ENCODE peak calls at places on chromosomes 11 and 22, in nine cellular contexts. J is stomach, D is H1, S is HL-60, O is vagina, G is endothelial cell of umbilical vein, K is GM23338, R is transverse colon, X is SK-N-SH. U is an unnamed sample.

GRCh38 chr11:128894296-128894681 is 3.1 kb downstream of the KCNJ5 start:
- DNase-seq in G (no peak), J (no peak), S (no peak), X (no peak), O (no peak), D (no peak), R (no peak), K (no peak), U (no peak)

GRCh38 chr11:1531418-1531817 is 40.7 kb downstream of the DUSP8 start:
- DNase-seq in S (no peak), J (no peak), D (no peak), K (no peak), O (no peak), R (no peak), G (no peak), X (no peak), U (no peak)

GRCh38 chr11:102256251-102256650 is 61.0 kb upstream of the BIRC3 start:
- DNase-seq in J (no peak), R (no peak), G (no peak), S (no peak), X (no peak), K (no peak), D (no peak), O (no peak), U (no peak)

GRCh38 chr11:97487387-97487786 is 1097.6 kb downstream of the JRKL start:
- DNase-seq in R (no peak), K (no peak), G (no peak), S (no peak), D (no peak), J (no peak), O (no peak), X (no peak), U (no peak)

GRCh38 chr22:33000342-33001280 is 57.6 kb downstream of the SYN3 start:
- DNase-seq in S (peak; percentile 5), D (peak; percentile 74), R (peak; percentile 27), J (peak; percentile 31), G (peak; percentile 2), K (peak; percentile 92), X (peak; percentile 82), O (no peak), U (peak; percentile 92)

GRCh38 chr11:33723238-33723881 is 12.9 kb downstream of the CD59 start:
- DNase-seq in X (no peak), D (no peak), O (no peak), G (peak; percentile 91), R (no peak), S (peak; percentile 62), J (no peak), K (no peak), U (no peak)

GRCh38 chr11:42462558-42463310 is 849.1 kb upstream of the API5 start:
- DNase-seq in S (no peak), K (no peak), O (no peak), D (no peak), X (no peak), J (no peak), G (peak; percentile 18), R (no peak), U (no peak)

GRCh38 chr11:33178443-33179154 is 17.3 kb upstream of the CSTF3 start:
- DNase-seq in G (no peak), D (no peak), R (no peak), X (no peak), O (no peak), K (peak; percentile 19), J (no peak), S (no peak), U (no peak)

GRCh38 chr22:49104434-49104833 is 723.2 kb downstream of the BRD1 start:
- DNase-seq in K (no peak), S (no peak), J (no peak), R (no peak), X (no peak), D (no peak), G (no peak), O (no peak), U (no peak)

DNA sequence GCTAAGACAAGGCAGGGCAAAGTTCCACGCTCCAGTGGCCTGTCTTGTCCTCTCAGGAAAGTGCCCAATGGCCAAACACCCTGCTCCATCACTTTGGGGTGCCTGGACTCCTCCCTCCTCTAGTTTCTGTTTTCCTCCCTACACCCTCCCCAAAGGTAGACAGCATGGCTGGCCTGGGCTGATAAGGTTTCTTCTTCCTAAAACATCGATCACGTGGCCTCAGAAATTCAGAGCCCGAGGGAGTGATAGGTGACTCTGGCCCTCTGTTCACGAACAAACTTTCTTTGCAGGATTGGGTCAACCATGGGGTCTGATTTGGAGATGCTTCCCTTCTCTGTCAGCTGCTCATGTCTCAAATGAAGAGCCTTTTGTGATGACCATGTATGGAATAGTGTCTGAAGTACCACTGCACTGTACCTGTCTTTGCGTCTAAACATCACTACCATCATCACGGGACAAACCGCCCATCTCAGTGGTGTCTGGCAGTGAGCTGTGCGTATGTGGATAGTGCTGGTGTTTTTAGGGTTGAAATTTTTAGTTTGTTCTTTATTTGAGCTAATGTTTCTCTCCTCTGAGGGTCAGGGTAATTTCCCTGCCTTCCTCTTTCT is 6.1 kb downstream of the MICAL2 start:
- DNase-seq in R (no peak), J (no peak), K (no peak), D (no peak), O (no peak), X (no peak), G (no peak), S (no peak), U (no peak)
- TF ChIP-seq POLR2AphosphoS5 in R (no peak), J (no peak), K (no peak), D (no peak), O (no peak), X (no peak), G (no peak), S (no peak), U (no peak)

GRCh38 chr11:68012843-68013610 is 2.9 kb downstream of the ALDH3B1 start:
- DNase-seq in G (no peak), J (no peak), X (no peak), K (no peak), D (no peak), S (no peak), R (no peak), O (no peak), U (no peak)

GRCh38 chr11:68014157-68014965 is 4.2 kb downstream of the ALDH3B1 start:
- DNase-seq in R (peak; percentile 80), D (no peak), J (peak; percentile 79), X (no peak), O (no peak), S (peak; percentile 33), K (no peak), G (peak; percentile 86), U (peak; percentile 93)

GRCh38 chr11:68012044-68012842 is 2.1 kb downstream of the ALDH3B1 start:
- DNase-seq in X (no peak), R (no peak), D (no peak), S (peak; percentile 68), G (no peak), K (no peak), O (no peak), J (no peak), U (peak; percentile 61)

GRCh38 chr11:68014966-68015447 is 4.9 kb downstream of the ALDH3B1 start:
- DNase-seq in R (no peak), X (no peak), G (no peak), O (no peak), J (no peak), D (no peak), K (no peak), S (no peak), U (no peak)

GRCh38 chr11:68013611-68014156 is 3.6 kb downstream of the ALDH3B1 start:
- DNase-seq in R (no peak), D (no peak), G (no peak), K (no peak), S (no peak), O (no peak), J (no peak), X (no peak), U (no peak)
- H3K4me3 ChIP-seq in R (no peak overlapping the region), D (no peak overlapping the region), G (no peak overlapping the region), K (no peak overlapping the region), S (no peak overlapping the region), O (no peak overlapping the region), J (no peak overlapping the region), X (no peak overlapping the region), U (no peak overlapping the region)

GRCh38 chr11:130449996-130450419 is 1.6 kb downstream of the ADAMTS15 start:
- DNase-seq in S (no peak), K (peak; percentile 98), D (peak; percentile 75), O (no peak), J (peak; percentile 79), X (peak; percentile 65), G (no peak), R (peak; percentile 77), U (peak; percentile 63)

GRCh38 chr11:130451261-130452019 is 3.0 kb downstream of the ADAMTS15 start:
- DNase-seq in R (no peak), K (no peak), S (no peak), G (no peak), O (no peak), D (no peak), J (peak; percentile 63), X (no peak), U (no peak)

GRCh38 chr11:130448039-130448415 is 418 bp upstream of the ADAMTS15 start:
- DNase-seq in J (no peak), S (no peak), R (no peak), G (no peak), O (no peak), K (no peak), X (no peak), D (no peak), U (no peak)

GRCh38 chr11:130448416-130449068 is at the start of gene ADAMTS15:
- DNase-seq in G (peak; percentile 70), S (peak; percentile 15), D (peak; percentile 80), K (peak; percentile 95), R (peak; percentile 75), O (no peak), X (peak; percentile 81), J (peak; percentile 86), U (peak; percentile 91)

GRCh38 chr11:130449246-130449990 is 973 bp downstream of the ADAMTS15 start:
- DNase-seq in R (no peak), J (no peak), D (no peak), G (no peak), X (peak; percentile 52), S (no peak), K (peak; percentile 64), O (no peak), U (peak; percentile 89)
- TF ChIP-seq POLR2AphosphoS5 in R (no peak), J (no peak), D (no peak), G (no peak), X (no peak), S (no peak), K (no peak), O (no peak), U (no peak)

DNA sequence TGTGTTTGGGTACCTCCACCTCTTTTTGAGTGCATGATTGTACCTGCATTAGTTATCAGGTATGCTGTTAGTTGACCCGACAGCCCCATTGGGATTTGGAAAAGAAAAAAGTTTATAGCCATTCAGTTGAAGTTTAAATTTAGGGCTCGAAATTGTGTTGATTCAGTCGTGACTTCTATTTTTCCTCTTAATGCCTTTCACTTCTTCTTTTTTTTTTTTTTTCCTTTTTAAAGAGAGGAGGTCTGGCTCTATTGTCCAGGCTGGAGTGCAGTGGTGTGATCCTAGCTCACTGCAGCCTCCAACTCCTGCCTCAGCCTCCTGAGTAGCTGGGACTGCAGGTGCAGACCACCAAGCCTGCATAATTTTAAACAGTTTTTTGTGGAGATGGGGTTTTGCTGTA is 2.3 kb downstream of the STT3A start:
- DNase-seq in K (no peak), J (no peak), R (no peak), X (no peak), S (no peak), O (no peak), G (no peak), D (no peak), U (no peak)
- H3K4me3 ChIP-seq in K (no peak overlapping the region), J (no peak overlapping the region), R (no peak overlapping the region), X (peak overlapping the region; percentile 19), S (no peak overlapping the region), O (no peak overlapping the region), G (no peak overlapping the region), D (no peak overlapping the region), U (no peak overlapping the region)